ENCODE peak calls at places on chromosomes 11 and 22, in seven cellular contexts. One of them, this sample, is unnamed.

GRCh38 chr11:76793391-76793811 is 10.2 kb downstream of the TSKU start:
- DNase-seq in EL: no peak
- DNase-seq in mucosa of descending colon: no peak
- DNase-seq in colonic mucosa: no peak
- DNase-seq in A172: no peak
- DNase-seq in HTR-8/SVneo: no peak
- DNase-seq in ELR: no peak
- DNase-seq in this sample: no peak

GRCh38 chr11:76810151-76810853 is 27.1 kb downstream of the TSKU start:
- DNase-seq in ELR: peak; percentile 66
- DNase-seq in EL: peak; percentile 50
- DNase-seq in A172: peak; percentile 56
- DNase-seq in mucosa of descending colon: no peak
- DNase-seq in colonic mucosa: peak; percentile 75
- DNase-seq in HTR-8/SVneo: peak; percentile 60
- DNase-seq in this sample: no peak

GRCh38 chr11:11280826-11281225 is 72.2 kb downstream of the CSNK2A3 start:
- DNase-seq in ELR: no peak
- DNase-seq in colonic mucosa: no peak
- DNase-seq in mucosa of descending colon: no peak
- DNase-seq in A172: no peak
- DNase-seq in HTR-8/SVneo: no peak
- DNase-seq in EL: no peak
- DNase-seq in this sample: no peak

GRCh38 chr22:45155050-45155840 is 8.5 kb upstream of the NUP50 start:
- DNase-seq in colonic mucosa: no peak
- DNase-seq in mucosa of descending colon: no peak
- DNase-seq in HTR-8/SVneo: no peak
- DNase-seq in EL: no peak
- DNase-seq in A172: no peak
- DNase-seq in ELR: no peak
- DNase-seq in this sample: no peak

GRCh38 chr11:114762437-114762836 is 84.1 kb downstream of the NXPE2 start:
- DNase-seq in mucosa of descending colon: peak; percentile 79
- DNase-seq in A172: peak; percentile 6
- DNase-seq in ELR: peak; percentile 33
- DNase-seq in colonic mucosa: peak; percentile 85
- DNase-seq in EL: peak; percentile 38
- DNase-seq in HTR-8/SVneo: peak; percentile 60
- DNase-seq in this sample: no peak

GRCh38 chr22:42769574-42770447 is 49.1 kb upstream of the A4GALT start:
- DNase-seq in A172: peak; percentile 50
- DNase-seq in EL: peak; percentile 85
- DNase-seq in colonic mucosa: peak; percentile 41
- DNase-seq in mucosa of descending colon: peak; percentile 67
- DNase-seq in ELR: peak; percentile 86
- DNase-seq in HTR-8/SVneo: no peak
- DNase-seq in this sample: no peak

GRCh38 chr11:125931681-125932080 is 14.2 kb upstream of the VSIG10L2 start:
- DNase-seq in ELR: no peak
- DNase-seq in A172: no peak
- DNase-seq in mucosa of descending colon: no peak
- DNase-seq in colonic mucosa: no peak
- DNase-seq in EL: no peak
- DNase-seq in HTR-8/SVneo: no peak
- DNase-seq in this sample: no peak

GRCh38 chr11:102364991-102365390 is 18.0 kb downstream of the BIRC2 start:
- DNase-seq in HTR-8/SVneo: no peak
- DNase-seq in A172: no peak
- DNase-seq in EL: no peak
- DNase-seq in colonic mucosa: no peak
- DNase-seq in mucosa of descending colon: no peak
- DNase-seq in ELR: no peak
- DNase-seq in this sample: no peak

GRCh38 chr11:3196161-3197043 is 22.2 kb downstream of the MRGPRG start:
- DNase-seq in ELR: no peak
- DNase-seq in mucosa of descending colon: no peak
- DNase-seq in EL: no peak
- DNase-seq in HTR-8/SVneo: no peak
- DNase-seq in A172: peak; percentile 31
- DNase-seq in colonic mucosa: no peak
- DNase-seq in this sample: no peak

This sample was measured in esophagus squamous epithelium.